ENCODE peak calls at places on chromosome 11, in seven cellular contexts. One of them, this sample, is unnamed.

GRCh38 chr11:43447124-43447523 is 88.4 kb downstream of the TTC17 start:
- DNase-seq in BE2C: no peak
- DNase-seq in fibroblast of pulmonary artery: no peak
- DNase-seq in GM12865: no peak
- DNase-seq in lower leg skin: no peak
- DNase-seq in heart left ventricle: no peak
- DNase-seq in cardiac fibroblast: peak
- DNase-seq in this sample: peak

GRCh38 chr11:94107363-94107762 is 21.3 kb upstream of the PANX1 start:
- DNase-seq in BE2C: no peak
- DNase-seq in fibroblast of pulmonary artery: no peak
- DNase-seq in GM12865: no peak
- DNase-seq in lower leg skin: no peak
- DNase-seq in heart left ventricle: no peak
- DNase-seq in cardiac fibroblast: no peak
- DNase-seq in this sample: no peak

GRCh38 chr11:10308208-10308954 is 3.5 kb downstream of the ADM start:
- DNase-seq in BE2C: no peak
- DNase-seq in fibroblast of pulmonary artery: no peak
- DNase-seq in GM12865: no peak
- DNase-seq in lower leg skin: no peak
- DNase-seq in heart left ventricle: no peak
- DNase-seq in cardiac fibroblast: no peak
- DNase-seq in this sample: peak

GRCh38 chr11:128772814-128773213 is 78.9 kb downstream of the FLI1 start:
- DNase-seq in BE2C: peak
- DNase-seq in fibroblast of pulmonary artery: no peak
- DNase-seq in GM12865: peak
- DNase-seq in lower leg skin: peak
- DNase-seq in heart left ventricle: peak
- DNase-seq in cardiac fibroblast: no peak
- DNase-seq in this sample: no peak

GRCh38 chr11:111443032-111443431 is 64.0 kb upstream of the POU2AF1 start:
- DNase-seq in BE2C: no peak
- DNase-seq in fibroblast of pulmonary artery: no peak
- DNase-seq in GM12865: no peak
- DNase-seq in lower leg skin: no peak
- DNase-seq in heart left ventricle: no peak
- DNase-seq in cardiac fibroblast: no peak
- DNase-seq in this sample: no peak

GRCh38 chr11:65377036-65377435 is 5.4 kb downstream of the SLC25A45 start:
- DNase-seq in BE2C: peak
- DNase-seq in fibroblast of pulmonary artery: no peak
- DNase-seq in GM12865: no peak
- DNase-seq in lower leg skin: no peak
- DNase-seq in heart left ventricle: no peak
- DNase-seq in cardiac fibroblast: no peak
- DNase-seq in this sample: peak

GRCh38 chr11:132106336-132106982 is 736.0 kb downstream of the NTM start:
- DNase-seq in BE2C: no peak
- DNase-seq in fibroblast of pulmonary artery: no peak
- DNase-seq in GM12865: no peak
- DNase-seq in lower leg skin: no peak
- DNase-seq in heart left ventricle: no peak
- DNase-seq in cardiac fibroblast: no peak
- DNase-seq in this sample: no peak

GRCh38 chr11:122197055-122197987 is 81.3 kb upstream of the BLID start:
- DNase-seq in BE2C: no peak
- DNase-seq in fibroblast of pulmonary artery: peak
- DNase-seq in GM12865: no peak
- DNase-seq in lower leg skin: peak
- DNase-seq in heart left ventricle: no peak
- DNase-seq in cardiac fibroblast: peak
- DNase-seq in this sample: peak

GRCh38 chr11:20529757-20530156 is 69.7 kb upstream of the SLC6A5 start:
- DNase-seq in BE2C: no peak
- DNase-seq in fibroblast of pulmonary artery: no peak
- DNase-seq in GM12865: no peak
- DNase-seq in lower leg skin: no peak
- DNase-seq in heart left ventricle: no peak
- DNase-seq in cardiac fibroblast: no peak
- DNase-seq in this sample: no peak

GRCh38 chr11:134482128-134482527 is 70.1 kb upstream of the B3GAT1 start:
- DNase-seq in BE2C: no peak
- DNase-seq in fibroblast of pulmonary artery: no peak
- DNase-seq in GM12865: no peak
- DNase-seq in lower leg skin: no peak
- DNase-seq in heart left ventricle: no peak
- DNase-seq in cardiac fibroblast: no peak
- DNase-seq in this sample: no peak

GRCh38 chr11:32172771-32173170 is 81.9 kb downstream of the RCN1 start:
- DNase-seq in BE2C: no peak
- DNase-seq in fibroblast of pulmonary artery: peak
- DNase-seq in GM12865: no peak
- DNase-seq in lower leg skin: no peak
- DNase-seq in heart left ventricle: no peak
- DNase-seq in cardiac fibroblast: peak
- DNase-seq in this sample: no peak

GRCh38 chr11:32176223-32176811 is 85.4 kb downstream of the RCN1 start:
- DNase-seq in BE2C: peak
- DNase-seq in fibroblast of pulmonary artery: peak
- DNase-seq in GM12865: peak
- DNase-seq in lower leg skin: peak
- DNase-seq in heart left ventricle: peak
- DNase-seq in cardiac fibroblast: peak
- DNase-seq in this sample: peak

GRCh38 chr11:32168924-32169323 is 78.0 kb downstream of the RCN1 start:
- DNase-seq in BE2C: no peak
- DNase-seq in fibroblast of pulmonary artery: no peak
- DNase-seq in GM12865: no peak
- DNase-seq in lower leg skin: no peak
- DNase-seq in heart left ventricle: no peak
- DNase-seq in cardiac fibroblast: no peak
- DNase-seq in this sample: no peak

GRCh38 chr11:32173977-32174376 is 83.1 kb downstream of the RCN1 start:
- DNase-seq in BE2C: no peak
- DNase-seq in fibroblast of pulmonary artery: no peak
- DNase-seq in GM12865: no peak
- DNase-seq in lower leg skin: no peak
- DNase-seq in heart left ventricle: no peak
- DNase-seq in cardiac fibroblast: no peak
- DNase-seq in this sample: no peak

DNA sequence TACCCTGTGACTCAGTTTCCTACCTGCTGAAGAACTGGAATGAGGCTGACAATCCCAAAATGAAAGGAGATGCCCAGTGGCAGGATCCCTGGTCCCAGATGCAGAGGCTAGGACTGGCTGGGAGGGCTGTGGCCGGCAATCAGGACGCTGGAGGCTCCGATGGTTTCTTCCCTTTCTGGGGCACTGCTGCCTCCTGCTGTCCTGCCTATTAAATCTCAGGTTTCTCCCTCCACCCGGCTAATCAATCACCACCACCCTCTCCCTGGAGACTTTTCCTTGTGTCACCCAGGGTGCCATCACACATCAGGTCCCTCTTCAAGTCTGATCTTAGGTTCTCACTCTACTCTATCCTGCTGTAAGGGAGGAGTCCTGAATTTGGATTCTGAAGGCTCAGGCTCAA is 82.6 kb downstream of the RCN1 start:
- DNase-seq in BE2C: peak
- DNase-seq in fibroblast of pulmonary artery: peak
- DNase-seq in GM12865: peak
- DNase-seq in lower leg skin: peak
- DNase-seq in heart left ventricle: peak
- DNase-seq in cardiac fibroblast: peak
- DNase-seq in this sample: peak
- H3K4me3 ChIP-seq in BE2C: no peak
- H3K4me3 ChIP-seq in fibroblast of pulmonary artery: peak
- H3K4me3 ChIP-seq in GM12865: no peak
- H3K4me3 ChIP-seq in lower leg skin: no peak
- H3K4me3 ChIP-seq in heart left ventricle: no peak
- H3K4me3 ChIP-seq in cardiac fibroblast: peak
- H3K4me3 ChIP-seq in this sample: no peak

DNA sequence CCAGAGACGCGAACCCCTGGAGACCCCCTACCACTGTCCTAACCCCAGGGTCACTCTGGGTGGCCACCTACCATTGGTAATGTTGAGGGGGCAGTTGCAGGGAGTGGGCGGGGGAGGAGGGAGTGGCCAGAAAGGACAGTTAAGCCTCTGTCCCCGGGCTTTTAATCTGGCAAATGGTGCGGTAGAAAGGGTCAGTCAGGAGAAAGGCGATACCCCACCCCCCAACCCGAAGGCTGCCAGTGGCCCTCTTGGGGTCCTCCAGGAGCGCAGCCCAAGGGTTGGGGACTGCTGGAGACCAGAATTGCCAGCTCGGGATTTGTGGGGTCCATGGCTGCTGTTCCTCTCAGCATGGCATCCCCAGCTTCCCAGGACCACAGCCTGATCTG is 742 bp downstream of the P2RY2 start:
- DNase-seq in BE2C: no peak
- DNase-seq in fibroblast of pulmonary artery: no peak
- DNase-seq in GM12865: no peak
- DNase-seq in lower leg skin: no peak
- DNase-seq in heart left ventricle: no peak
- DNase-seq in cardiac fibroblast: no peak
- DNase-seq in this sample: no peak
- H3K4me3 ChIP-seq in BE2C: peak
- H3K4me3 ChIP-seq in fibroblast of pulmonary artery: peak
- H3K4me3 ChIP-seq in GM12865: no peak
- H3K4me3 ChIP-seq in lower leg skin: peak
- H3K4me3 ChIP-seq in heart left ventricle: peak
- H3K4me3 ChIP-seq in cardiac fibroblast: peak
- H3K4me3 ChIP-seq in this sample: peak

GRCh38 chr11:35111171-35112055 is 27.6 kb upstream of the CD44 start:
- DNase-seq in BE2C: no peak
- DNase-seq in fibroblast of pulmonary artery: peak
- DNase-seq in GM12865: no peak
- DNase-seq in lower leg skin: no peak
- DNase-seq in heart left ventricle: no peak
- DNase-seq in cardiac fibroblast: peak
- DNase-seq in this sample: peak
- H3K4me3 ChIP-seq in BE2C: no peak
- H3K4me3 ChIP-seq in fibroblast of pulmonary artery: no peak
- H3K4me3 ChIP-seq in GM12865: no peak
- H3K4me3 ChIP-seq in lower leg skin: no peak
- H3K4me3 ChIP-seq in heart left ventricle: no peak
- H3K4me3 ChIP-seq in cardiac fibroblast: no peak
- H3K4me3 ChIP-seq in this sample: no peak

GRCh38 chr11:12196862-12197261 is 86.5 kb downstream of the MICAL2 start:
- DNase-seq in BE2C: no peak
- DNase-seq in fibroblast of pulmonary artery: no peak
- DNase-seq in GM12865: no peak
- DNase-seq in lower leg skin: no peak
- DNase-seq in heart left ventricle: no peak
- DNase-seq in cardiac fibroblast: no peak
- DNase-seq in this sample: no peak

GRCh38 chr11:12196335-12196734 is 85.9 kb downstream of the MICAL2 start:
- DNase-seq in BE2C: no peak
- DNase-seq in fibroblast of pulmonary artery: no peak
- DNase-seq in GM12865: peak
- DNase-seq in lower leg skin: no peak
- DNase-seq in heart left ventricle: no peak
- DNase-seq in cardiac fibroblast: no peak
- DNase-seq in this sample: no peak

GRCh38 chr11:12198261-12198925 is 88.0 kb downstream of the MICAL2 start:
- DNase-seq in BE2C: no peak
- DNase-seq in fibroblast of pulmonary artery: no peak
- DNase-seq in GM12865: no peak
- DNase-seq in lower leg skin: no peak
- DNase-seq in heart left ventricle: no peak
- DNase-seq in cardiac fibroblast: no peak
- DNase-seq in this sample: no peak

GRCh38 chr11:12193515-12194336 is 83.3 kb downstream of the MICAL2 start:
- DNase-seq in BE2C: no peak
- DNase-seq in fibroblast of pulmonary artery: no peak
- DNase-seq in GM12865: no peak
- DNase-seq in lower leg skin: no peak
- DNase-seq in heart left ventricle: no peak
- DNase-seq in cardiac fibroblast: no peak
- DNase-seq in this sample: no peak

DNA sequence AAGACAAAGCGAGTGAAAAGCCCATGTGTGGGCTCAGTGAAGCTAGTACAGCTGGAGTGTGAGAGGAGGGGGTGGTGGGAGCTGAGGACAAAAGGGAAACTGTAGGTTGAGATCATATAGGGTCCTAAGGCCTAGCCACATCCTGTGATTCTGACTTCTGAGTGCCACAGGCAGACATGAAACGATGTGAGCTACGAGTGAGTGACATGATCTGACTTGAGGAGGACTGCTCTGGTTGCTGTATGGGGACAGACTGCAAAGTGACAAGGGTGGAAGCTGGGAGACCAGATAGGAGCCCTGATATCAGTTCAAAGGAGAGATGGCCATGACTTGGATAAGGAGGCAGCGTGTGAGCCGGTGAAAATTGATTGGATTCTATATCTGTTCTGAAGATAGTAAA is 85.4 kb downstream of the MICAL2 start:
- DNase-seq in BE2C: no peak
- DNase-seq in fibroblast of pulmonary artery: no peak
- DNase-seq in GM12865: peak
- DNase-seq in lower leg skin: no peak
- DNase-seq in heart left ventricle: no peak
- DNase-seq in cardiac fibroblast: no peak
- DNase-seq in this sample: no peak
- H3K4me3 ChIP-seq in BE2C: no peak
- H3K4me3 ChIP-seq in fibroblast of pulmonary artery: no peak
- H3K4me3 ChIP-seq in GM12865: peak
- H3K4me3 ChIP-seq in lower leg skin: no peak
- H3K4me3 ChIP-seq in heart left ventricle: no peak
- H3K4me3 ChIP-seq in cardiac fibroblast: no peak
- H3K4me3 ChIP-seq in this sample: no peak

GRCh38 chr11:1387961-1388762 is 1.6 kb upstream of the BRSK2 start:
- DNase-seq in BE2C: no peak
- DNase-seq in fibroblast of pulmonary artery: no peak
- DNase-seq in GM12865: no peak
- DNase-seq in lower leg skin: no peak
- DNase-seq in heart left ventricle: no peak
- DNase-seq in cardiac fibroblast: no peak
- DNase-seq in this sample: no peak
- H3K4me3 ChIP-seq in BE2C: no peak
- H3K4me3 ChIP-seq in fibroblast of pulmonary artery: no peak
- H3K4me3 ChIP-seq in GM12865: no peak
- H3K4me3 ChIP-seq in lower leg skin: no peak
- H3K4me3 ChIP-seq in heart left ventricle: no peak
- H3K4me3 ChIP-seq in cardiac fibroblast: no peak
- H3K4me3 ChIP-seq in this sample: no peak

This sample was measured in mesenchymal stem cell.